ENCODE peak calls at places on chromosomes 12 and 14, in nine cellular contexts. L is tibial nerve, G is astrocyte of the spinal cord, J is GM06990, T is uterus, U is psoas muscle, X is GM12865, B is lung, Z is foreskin fibroblast. P is an unnamed sample.

GRCh38 chr12:116430911-116431565 is 128.1 kb upstream of the MAP1LC3B2 start:
- DNase-seq in L (no peak), G (no peak), J (no peak), T (no peak), U (no peak), X (no peak), B (no peak), Z (no peak), P (no peak)

GRCh38 chr14:100944052-100944451 is 40.5 kb upstream of the RTL1 start:
- DNase-seq in L (no peak), G (no peak), J (no peak), T (no peak), U (no peak), X (no peak), B (no peak), Z (no peak), P (no peak)

GRCh38 chr14:32202941-32203882 is at the start of gene RNU6-8:
- DNase-seq in L (peak), G (peak), J (peak), T (peak), U (peak), X (peak), B (peak), Z (peak), P (peak)

GRCh38 chr14:100292301-100292775 is 13.9 kb downstream of the SLC25A29 start:
- DNase-seq in L (no peak), G (no peak), J (no peak), T (peak), U (peak), X (no peak), B (no peak), Z (no peak), P (no peak)

GRCh38 chr14:104102282-104102914 is 16.9 kb downstream of the ASPG start:
- DNase-seq in L (no peak), G (no peak), J (no peak), T (no peak), U (peak), X (no peak), B (no peak), Z (no peak), P (no peak)

GRCh38 chr12:89084751-89085150 is 267.6 kb downstream of the DUSP6 start:
- DNase-seq in L (no peak), G (peak), J (no peak), T (no peak), U (no peak), X (no peak), B (no peak), Z (peak), P (peak)

GRCh38 chr12:104201238-104202001 is 14.2 kb upstream of the TXNRD1 start:
- DNase-seq in L (peak), G (peak), J (peak), T (peak), U (no peak), X (peak), B (peak), Z (peak), P (peak)

GRCh38 chr12:130863298-130863697 is 8.6 kb upstream of the RAN start:
- DNase-seq in L (no peak), G (no peak), J (no peak), T (no peak), U (no peak), X (no peak), B (no peak), Z (no peak), P (no peak)

GRCh38 chr14:28356819-28357218 is 409.8 kb upstream of the FOXG1 start:
- DNase-seq in L (no peak), G (no peak), J (no peak), T (no peak), U (no peak), X (no peak), B (no peak), Z (no peak), P (no peak)

GRCh38 chr12:14833952-14834351 is 9.4 kb downstream of the ART4 start:
- DNase-seq in L (no peak), G (no peak), J (no peak), T (no peak), U (no peak), X (no peak), B (no peak), Z (peak), P (no peak)

GRCh38 chr14:62546862-62547474 is 498.3 kb downstream of the KCNH5 start:
- DNase-seq in L (no peak), G (no peak), J (no peak), T (no peak), U (no peak), X (no peak), B (no peak), Z (no peak), P (no peak)

GRCh38 chr14:69056389-69056788 is 77.3 kb upstream of the ACTN1 start:
- DNase-seq in L (no peak), G (peak), J (no peak), T (peak), U (no peak), X (no peak), B (no peak), Z (peak), P (no peak)

GRCh38 chr12:26091837-26092236 is 33.0 kb downstream of the BHLHE41 start:
- DNase-seq in L (no peak), G (peak), J (no peak), T (no peak), U (no peak), X (no peak), B (no peak), Z (peak), P (peak)
- TF ChIP-seq CTCF in L (peak), G (peak), J (no peak), T (peak), U (no peak), X (no peak), B (no peak), Z (no peak), P (peak)

GRCh38 chr14:98198385-98198784 is 1073.6 kb downstream of the BCL11B start:
- DNase-seq in L (no peak), G (no peak), J (peak), T (no peak), U (no peak), X (peak), B (no peak), Z (no peak), P (no peak)
- H3K4me3 ChIP-seq in L (no peak), G (no peak), J (no peak), T (no peak), U (no peak), X (peak), B (no peak), Z (no peak), P (no peak)

DNA sequence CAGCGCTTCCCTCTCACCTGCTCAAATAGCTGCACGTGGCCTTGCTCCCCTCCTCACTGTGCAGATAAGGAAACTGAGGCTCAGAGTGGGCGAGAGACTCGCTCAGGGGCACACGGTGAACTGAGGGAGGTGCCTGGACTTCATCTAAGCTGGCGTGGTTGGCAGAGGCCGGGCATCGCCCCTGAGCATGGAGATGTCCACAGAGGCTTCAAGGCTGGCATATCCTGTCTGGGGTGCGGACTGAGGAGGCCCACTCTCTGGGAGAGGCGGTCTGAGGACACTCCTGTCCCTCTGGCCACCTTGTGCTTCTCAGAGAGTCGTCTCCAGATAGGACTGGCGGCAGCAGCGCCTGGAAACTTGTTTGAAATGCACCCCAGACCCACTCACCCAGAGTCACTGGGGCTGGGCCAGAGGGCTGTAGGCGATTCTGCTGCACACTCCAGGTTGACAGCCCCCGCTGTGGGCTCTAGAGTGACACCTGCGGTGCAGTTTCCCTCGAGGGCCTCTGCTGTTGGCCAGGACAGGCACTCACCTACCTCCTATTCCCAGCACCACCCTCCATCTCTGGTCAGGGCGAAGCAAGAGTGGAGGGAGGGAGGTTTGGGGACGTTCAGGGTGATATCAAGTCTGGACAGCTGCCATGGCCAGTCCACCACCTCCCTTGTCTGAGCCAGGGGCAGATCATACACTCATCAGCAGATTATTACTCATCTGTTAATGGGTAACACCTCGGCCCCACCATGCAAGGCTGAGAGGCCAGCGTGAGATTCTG is 11.2 kb upstream of the LBHD2 start:
- DNase-seq in L (no peak), G (no peak), J (no peak), T (no peak), U (no peak), X (no peak), B (no peak), Z (peak), P (no peak)
- TF ChIP-seq CTCF in L (no peak), G (no peak), J (peak), T (no peak), U (no peak), X (no peak), B (no peak), Z (no peak), P (no peak)

GRCh38 chr12:54173066-54173726 is 15.6 kb downstream of the SMUG1 start:
- DNase-seq in L (peak), G (peak), J (peak), T (no peak), U (peak), X (no peak), B (no peak), Z (peak), P (peak)

GRCh38 chr12:54169036-54169435 is 19.7 kb downstream of the SMUG1 start:
- DNase-seq in L (no peak), G (no peak), J (no peak), T (no peak), U (no peak), X (no peak), B (no peak), Z (no peak), P (no peak)

GRCh38 chr12:54172102-54172630 is 16.6 kb downstream of the SMUG1 start:
- DNase-seq in L (no peak), G (no peak), J (no peak), T (no peak), U (no peak), X (no peak), B (no peak), Z (no peak), P (no peak)

GRCh38 chr12:54175130-54175963 is 13.4 kb downstream of the SMUG1 start:
- DNase-seq in L (no peak), G (no peak), J (no peak), T (no peak), U (no peak), X (peak), B (no peak), Z (no peak), P (no peak)

DNA sequence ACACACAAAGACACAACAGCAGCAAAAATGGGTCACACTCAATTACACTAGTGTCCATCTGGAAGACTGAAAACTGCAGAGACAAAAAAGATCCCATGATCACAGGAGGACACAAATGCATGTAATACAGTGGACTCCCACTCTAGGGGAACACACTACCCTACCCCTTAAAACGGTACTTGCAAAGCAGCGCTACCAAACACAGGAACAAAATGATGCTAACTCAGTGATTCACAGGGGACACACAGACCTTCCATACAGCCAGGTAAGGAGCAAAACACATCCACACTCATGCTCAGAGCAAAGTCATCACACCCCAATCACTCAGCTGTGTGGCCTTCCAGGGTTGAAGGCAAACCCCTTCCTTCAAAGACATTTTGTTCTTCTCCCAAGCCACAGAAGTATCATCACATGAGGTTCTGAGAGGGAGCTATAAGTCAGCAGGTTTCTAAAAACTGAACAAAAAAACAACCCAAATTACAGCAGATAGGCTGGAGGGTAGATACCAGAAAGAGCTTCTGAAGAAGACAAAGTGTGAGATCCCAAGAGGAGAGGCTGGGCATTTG is 14.8 kb downstream of the SMUG1 start:
- DNase-seq in L (no peak), G (no peak), J (no peak), T (no peak), U (no peak), X (no peak), B (no peak), Z (no peak), P (no peak)
- H3K4me3 ChIP-seq in L (peak), G (no peak), J (peak), T (no peak), U (peak), X (peak), B (no peak), Z (no peak), P (no peak)

DNA sequence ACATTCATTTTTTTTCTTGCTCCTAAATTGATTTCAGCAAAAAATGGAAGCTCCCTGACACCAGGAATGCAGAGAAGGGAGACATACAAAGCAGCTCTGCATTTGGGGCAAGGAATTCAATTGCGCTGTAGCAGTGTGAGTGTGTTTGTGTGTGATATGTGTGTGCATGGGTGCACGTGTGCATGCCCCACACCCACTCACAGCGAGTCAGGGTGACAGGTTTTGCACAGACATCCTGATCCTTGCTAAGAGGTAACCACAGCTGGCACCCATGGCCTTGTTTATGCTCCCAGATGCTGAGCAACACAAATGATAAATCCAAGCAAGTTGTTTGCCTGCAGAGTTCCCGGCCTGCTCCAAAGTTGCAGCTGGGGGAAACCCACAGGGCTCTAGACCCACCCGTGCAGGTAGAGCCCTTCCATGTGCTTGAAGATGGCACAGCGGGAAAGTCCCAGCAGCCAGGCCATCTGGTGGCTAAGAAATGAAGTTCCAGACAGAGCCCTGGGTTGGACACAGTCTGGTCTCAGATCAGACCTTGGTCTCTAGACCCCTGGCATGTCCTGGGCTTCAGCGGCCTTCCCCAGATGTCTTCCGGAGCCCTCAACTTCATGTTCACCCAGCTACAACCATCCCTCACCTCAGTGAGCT is 25.8 kb upstream of the BDKRB2 start:
- DNase-seq in L (no peak), G (no peak), J (no peak), T (no peak), U (no peak), X (no peak), B (no peak), Z (no peak), P (no peak)
- TF ChIP-seq CTCF in L (no peak), G (no peak), J (no peak), T (no peak), U (no peak), X (no peak), B (no peak), Z (no peak), P (peak)

GRCh38 chr12:113298861-113299545 is 35.9 kb downstream of the SLC8B1 start:
- DNase-seq in L (peak), G (no peak), J (no peak), T (peak), U (peak), X (no peak), B (no peak), Z (peak), P (no peak)

GRCh38 chr12:113297621-113298471 is 37.1 kb downstream of the SLC8B1 start:
- DNase-seq in L (no peak), G (no peak), J (no peak), T (no peak), U (no peak), X (no peak), B (no peak), Z (no peak), P (no peak)

GRCh38 chr12:113297214-113297587 is 37.7 kb downstream of the SLC8B1 start:
- DNase-seq in L (no peak), G (no peak), J (no peak), T (no peak), U (no peak), X (no peak), B (no peak), Z (no peak), P (no peak)

GRCh38 chr12:113299619-113300237 is 35.2 kb downstream of the SLC8B1 start:
- DNase-seq in L (no peak), G (peak), J (no peak), T (peak), U (peak), X (no peak), B (peak), Z (peak), P (peak)

GRCh38 chr12:113298472-113298817 is 36.5 kb downstream of the SLC8B1 start:
- DNase-seq in L (no peak), G (no peak), J (no peak), T (no peak), U (no peak), X (no peak), B (no peak), Z (no peak), P (no peak)
- H3K4me3 ChIP-seq in L (no peak), G (no peak), J (no peak), T (no peak), U (no peak), X (no peak), B (no peak), Z (no peak), P (no peak)

GRCh38 chr12:53701518-53702264 is 25.6 kb downstream of the CALCOCO1 start:
- DNase-seq in L (peak), G (peak), J (peak), T (peak), U (peak), X (peak), B (peak), Z (peak), P (peak)
- TF ChIP-seq CTCF in L (peak), G (peak), J (peak), T (peak), U (peak), X (peak), B (peak), Z (peak), P (peak)

GRCh38 chr14:105490572-105491365 is at the start of gene TEDC1:
- DNase-seq in L (peak), G (peak), J (peak), T (peak), U (peak), X (peak), B (peak), Z (peak), P (peak)

GRCh38 chr14:105487986-105488777 is 1.5 kb downstream of the CRIP1 start:
- DNase-seq in L (no peak), G (no peak), J (no peak), T (no peak), U (peak), X (no peak), B (no peak), Z (no peak), P (no peak)

GRCh38 chr14:105490318-105490571 is 801 bp upstream of the TEDC1 start:
- DNase-seq in L (no peak), G (no peak), J (no peak), T (peak), U (no peak), X (no peak), B (no peak), Z (no peak), P (no peak)

GRCh38 chr14:105488781-105489606 is 2.1 kb upstream of the TEDC1 start:
- DNase-seq in L (no peak), G (no peak), J (no peak), T (no peak), U (peak), X (no peak), B (no peak), Z (no peak), P (no peak)

DNA sequence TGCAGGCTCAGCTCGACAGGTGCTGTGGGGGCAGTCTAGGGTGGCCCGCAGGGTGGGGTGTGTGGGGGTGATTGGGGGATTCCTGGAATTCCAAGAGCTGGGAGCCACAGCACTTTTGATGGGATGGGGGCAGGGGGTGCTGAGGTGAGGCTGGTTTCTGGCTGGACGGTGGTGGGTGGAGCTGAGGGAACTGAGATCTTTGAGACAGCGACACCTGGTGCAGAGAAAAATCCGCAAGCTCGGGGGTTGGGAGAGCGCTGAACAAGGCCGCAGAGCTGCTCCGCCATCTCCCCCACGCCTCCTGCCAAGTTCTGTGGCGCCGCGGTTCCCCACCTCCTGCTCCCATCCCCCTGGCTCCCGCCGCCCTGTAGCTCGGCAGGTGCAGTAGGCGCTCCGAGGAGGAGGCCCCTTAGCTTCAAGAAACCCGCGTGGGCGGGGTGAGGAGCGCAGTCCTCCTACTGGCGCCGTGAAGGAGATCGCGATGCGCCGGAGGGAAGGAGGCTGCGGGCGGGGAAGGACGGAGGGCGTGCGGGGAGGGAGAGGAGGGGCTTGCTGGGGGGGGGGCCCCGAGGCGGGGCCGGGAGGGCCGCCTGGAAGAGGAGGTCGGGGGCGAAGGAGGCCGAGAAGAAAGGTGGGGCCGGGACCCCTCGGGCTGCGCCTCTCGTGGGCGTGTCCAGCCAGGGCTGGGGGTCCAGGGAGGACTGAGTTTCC is 1.3 kb upstream of the TEDC1 start:
- DNase-seq in L (peak), G (peak), J (peak), T (peak), U (peak), X (peak), B (peak), Z (peak), P (peak)
- H3K4me3 ChIP-seq in L (peak), G (peak), J (peak), T (peak), U (peak), X (peak), B (peak), Z (peak), P (peak)

GRCh38 chr12:109820921-109821381 is 12.2 kb downstream of the TRPV4 start:
- DNase-seq in L (no peak), G (no peak), J (no peak), T (no peak), U (no peak), X (no peak), B (no peak), Z (no peak), P (no peak)
- TF ChIP-seq CTCF in L (no peak), G (no peak), J (no peak), T (no peak), U (no peak), X (no peak), B (no peak), Z (no peak), P (no peak)

DNA sequence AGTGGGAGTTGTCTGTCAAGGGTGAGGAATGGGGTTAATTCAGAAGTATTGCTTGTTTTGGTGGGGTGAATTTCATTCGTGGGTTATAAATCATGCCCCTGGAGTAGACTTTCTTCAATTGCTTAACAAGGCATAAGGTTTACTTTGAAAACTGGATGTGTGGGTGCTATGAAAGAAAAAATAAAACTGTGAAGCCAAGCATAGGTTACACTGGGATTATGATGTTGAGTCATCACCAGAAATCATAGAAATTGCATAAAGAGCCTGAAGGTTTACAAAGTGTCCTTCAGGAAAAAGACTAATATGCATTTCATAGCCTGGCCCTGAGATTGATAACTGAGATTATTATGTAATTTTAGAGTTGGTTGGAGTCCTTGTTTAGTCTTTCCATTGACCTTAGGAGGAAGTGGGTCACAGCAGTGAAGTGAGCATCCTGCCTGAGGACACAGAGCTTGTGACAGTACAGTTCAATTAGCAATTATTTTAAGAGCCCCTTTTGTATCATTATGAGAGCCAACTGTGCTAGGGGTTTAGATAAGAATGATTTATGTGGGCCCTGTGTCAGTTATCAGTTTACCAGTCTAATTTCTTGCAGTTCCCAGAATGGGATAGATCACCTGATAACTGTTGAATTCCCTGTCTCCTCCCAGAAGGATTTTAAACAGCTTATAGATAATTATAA is 13.6 kb downstream of the LRRK2 start:
- DNase-seq in L (no peak), G (no peak), J (no peak), T (no peak), U (no peak), X (no peak), B (no peak), Z (peak), P (peak)
- H3K4me3 ChIP-seq in L (no peak), G (no peak), J (no peak), T (no peak), U (no peak), X (no peak), B (no peak), Z (no peak), P (no peak)

P was measured in fibroblast of the aortic adventitia.